ENCODE peak calls at places on chromosomes 3 and 15, in four cellular contexts. T is Right ventricle myocardium superior, V is endodermal cell, B is IMR-90. K is an unnamed sample.

GRCh38 chr3:68256635-68257034 is 602.2 kb upstream of the SUCLG2 start:
- DNase-seq in T (no peak), B (no peak), V (peak), K (no peak)

GRCh38 chr15:94119923-94120775 is 111.2 kb upstream of the MCTP2 start:
- DNase-seq in B (peak), T (peak), V (peak), K (peak)

GRCh38 chr3:171251842-171252241 is 208.4 kb downstream of the TNIK start:
- DNase-seq in B (no peak), V (no peak), T (no peak), K (no peak)

GRCh38 chr3:194810076-194810475 is 124.4 kb downstream of the FAM43A start:
- DNase-seq in V (peak), T (no peak), B (no peak), K (no peak)

GRCh38 chr3:136283627-136284026 is 33.5 kb downstream of the PCCB start:
- DNase-seq in V (no peak), T (no peak), B (peak), K (no peak)

GRCh38 chr15:100879461-100880138 is at the start of gene ALDH1A3:
- DNase-seq in B (peak), T (peak), V (peak), K (no peak)

GRCh38 chr15:43440721-43441281 is 52.2 kb downstream of the TP53BP1 start:
- DNase-seq in T (no peak), B (peak), V (peak), K (peak)

GRCh38 chr3:113516115-113516505 is 1.2 kb upstream of the SPICE1 start:
- DNase-seq in V (no peak), T (no peak), B (no peak), K (no peak)

GRCh38 chr3:129057249-129057648 is 3.3 kb upstream of the GP9 start:
- DNase-seq in V (peak), B (no peak), T (no peak), K (no peak)

GRCh38 chr3:181518222-181518621 is 193.5 kb upstream of the SOX2 start:
- DNase-seq in T (no peak), B (no peak), V (no peak), K (no peak)

GRCh38 chr3:185825639-185826481 is 1.0 kb upstream of the IGF2BP2 start:
- DNase-seq in T (peak), V (peak), B (peak), K (no peak)

GRCh38 chr15:38065721-38066120 is 131.3 kb downstream of the TMCO5A start:
- DNase-seq in T (no peak), B (no peak), V (no peak), K (no peak)